ENCODE peak calls at places on chromosomes 1 and 21, in six cellular contexts. B is tibial artery; P is prostate gland; R is CD4-positive, alpha-beta T cell; C is Caco-2; X is transverse colon. K is an unnamed sample.

GRCh38 chr1:243471026-243471685 is 215.3 kb downstream of the SDCCAG8 start:
- DNase-seq in P (no peak), C (no peak), R (no peak), B (no peak), X (no peak), K (no peak)

GRCh38 chr1:83761084-83761760 is 237.7 kb downstream of the TTLL7 start:
- DNase-seq in R (no peak), X (peak), P (no peak), C (no peak), B (no peak), K (no peak)

GRCh38 chr1:218371927-218372672 is 27.0 kb downstream of the TGFB2 start:
- DNase-seq in C (no peak), R (no peak), P (no peak), X (no peak), B (no peak), K (no peak)

GRCh38 chr1:44801491-44802305 is 1.5 kb downstream of the PLK3 start:
- DNase-seq in C (no peak), X (peak), R (no peak), P (no peak), B (no peak), K (peak)

GRCh38 chr1:2103266-2103900 is 53.2 kb downstream of the PRKCZ start:
- DNase-seq in B (no peak), C (no peak), R (no peak), P (no peak), X (no peak), K (no peak)

GRCh38 chr1:44670751-44671640 is 3.3 kb downstream of the TMEM53 start:
- DNase-seq in P (no peak), B (no peak), R (no peak), X (no peak), C (no peak), K (no peak)

GRCh38 chr1:240004086-240004749 is 87.5 kb upstream of the FMN2 start:
- DNase-seq in P (no peak), X (no peak), B (no peak), R (no peak), C (peak), K (no peak)

GRCh38 chr1:46673749-46674182 is 2.1 kb downstream of the TEX38 start:
- DNase-seq in R (no peak), C (no peak), P (no peak), X (no peak), B (no peak), K (no peak)

GRCh38 chr1:55154616-55155015 is 60.5 kb downstream of the USP24 start:
- DNase-seq in B (no peak), P (no peak), R (no peak), C (no peak), X (no peak), K (no peak)

GRCh38 chr1:226974544-226975258 is 34.6 kb downstream of the COQ8A start:
- DNase-seq in B (peak), P (no peak), R (no peak), C (no peak), X (no peak), K (peak)

GRCh38 chr1:170685166-170685565 is 21.2 kb downstream of the PRRX1 start:
- DNase-seq in P (no peak), B (no peak), X (no peak), C (no peak), R (no peak), K (no peak)

GRCh38 chr1:153404768-153405167 is 11.6 kb upstream of the S100A7A start:
- DNase-seq in X (peak), C (peak), B (peak), R (peak), P (no peak), K (peak)

GRCh38 chr1:43934279-43934985 is 831 bp downstream of the ARTN start:
- DNase-seq in C (peak), R (peak), X (peak), B (no peak), P (no peak), K (peak)

GRCh38 chr1:197178998-197179397 is 32.5 kb upstream of the ASPM start:
- DNase-seq in C (no peak), X (no peak), P (no peak), R (no peak), B (no peak), K (no peak)
- TF ChIP-seq CTCF in C (no peak), X (no peak), P (no peak), R (no peak), B (no peak), K (peak)

GRCh38 chr21:15408089-15408488 is 321.7 kb upstream of the USP25 start:
- DNase-seq in C (no peak), R (no peak), X (no peak), P (no peak), B (no peak), K (no peak)

GRCh38 chr21:15406791-15407190 is 323.0 kb upstream of the USP25 start:
- DNase-seq in X (no peak), R (no peak), P (no peak), C (no peak), B (no peak), K (peak)

GRCh38 chr21:15409031-15409430 is 320.8 kb upstream of the USP25 start:
- DNase-seq in P (no peak), X (no peak), C (no peak), B (no peak), R (no peak), K (no peak)

GRCh38 chr21:15414057-15414456 is 315.7 kb upstream of the USP25 start:
- DNase-seq in B (no peak), X (no peak), C (no peak), R (no peak), P (no peak), K (no peak)

GRCh38 chr21:15410853-15411252 is 318.9 kb upstream of the USP25 start:
- DNase-seq in C (no peak), B (no peak), R (no peak), X (no peak), P (no peak), K (no peak)
- TF ChIP-seq CTCF in C (no peak), B (no peak), R (no peak), X (no peak), P (no peak), K (no peak)

GRCh38 chr1:199422206-199422605 is 605.3 kb upstream of the NR5A2 start:
- DNase-seq in R (no peak), X (no peak), B (no peak), C (peak), P (no peak), K (no peak)
- TF ChIP-seq CTCF in R (no peak), X (no peak), B (no peak), C (peak), P (no peak), K (peak)

GRCh38 chr1:203456577-203456976 is 19.0 kb upstream of the PRELP start:
- DNase-seq in C (no peak), R (no peak), P (no peak), B (peak), X (no peak), K (no peak)
- TF ChIP-seq CTCF in C (no peak), R (no peak), P (no peak), B (no peak), X (no peak), K (no peak)

DNA sequence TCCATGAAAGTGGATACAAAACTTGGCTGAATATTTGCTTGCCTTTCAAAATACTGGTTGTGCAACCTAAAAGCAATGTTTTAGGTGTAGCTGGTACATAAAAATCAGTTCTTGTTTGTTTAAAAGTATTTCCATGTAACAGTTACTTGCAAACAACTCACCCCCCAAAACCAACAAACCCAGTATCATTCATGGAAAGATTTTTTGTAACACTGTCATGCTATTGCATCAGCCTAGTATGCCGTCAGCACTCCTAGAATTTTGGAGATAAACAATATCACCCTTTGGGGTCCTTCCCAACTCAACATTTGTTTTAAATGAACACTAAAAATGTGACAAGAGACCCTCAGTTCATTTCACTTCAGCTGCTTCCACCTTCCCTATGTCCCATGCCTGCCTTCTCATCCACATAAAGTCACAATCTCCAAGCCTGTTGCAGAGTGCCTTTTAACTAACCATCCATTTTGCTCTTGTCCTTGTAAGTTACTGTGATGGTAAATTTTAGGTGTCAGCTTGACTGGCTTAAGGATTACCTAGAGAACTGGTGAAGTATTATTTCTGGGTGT is 425.3 kb downstream of the DUSP10 start:
- DNase-seq in B (no peak), P (no peak), C (no peak), X (no peak), R (no peak), K (no peak)
- TF ChIP-seq CTCF in B (no peak), P (no peak), C (no peak), X (no peak), R (no peak), K (no peak)